ENCODE peak calls at places on chromosome 13, in four cellular contexts. One of them, this sample, is unnamed.
A peak's percentile ranks its signal among the peaks of the same experiment; 100 is the strongest.

GRCh38 chr13:34179481-34179880 is 361.5 kb downstream of the RFC3 start:
- DNase-seq in HepG2: no peak
- DNase-seq in K562: no peak
- DNase-seq in GM12878: no peak
- DNase-seq in this sample: no peak

GRCh38 chr13:83622422-83622784 is 259.9 kb downstream of the SLITRK1 start:
- DNase-seq in HepG2: no peak
- DNase-seq in K562: no peak
- DNase-seq in GM12878: no peak
- DNase-seq in this sample: no peak

GRCh38 chr13:40648841-40649240 is 17.6 kb downstream of the FOXO1 start:
- DNase-seq in HepG2: no peak
- DNase-seq in K562: no peak
- DNase-seq in GM12878: no peak
- DNase-seq in this sample: no peak

GRCh38 chr13:46168341-46168740 is 13.6 kb downstream of the LCP1 start:
- DNase-seq in HepG2: no peak
- DNase-seq in K562: no peak
- DNase-seq in GM12878: no peak
- DNase-seq in this sample: no peak

GRCh38 chr13:108212901-108213300 is 2.4 kb downstream of the LIG4 start:
- DNase-seq in HepG2: no peak
- DNase-seq in K562: no peak
- DNase-seq in GM12878: no peak
- DNase-seq in this sample: no peak

GRCh38 chr13:96851856-96852255 is 142.4 kb downstream of the OXGR1 start:
- DNase-seq in HepG2: no peak
- DNase-seq in K562: no peak
- DNase-seq in GM12878: no peak
- DNase-seq in this sample: no peak

GRCh38 chr13:109381546-109382180 is 404.7 kb downstream of the IRS2 start:
- DNase-seq in HepG2: no peak
- DNase-seq in K562: no peak
- DNase-seq in GM12878: no peak
- DNase-seq in this sample: no peak

GRCh38 chr13:47826481-47826880 is 174.6 kb downstream of the SUCLA2 start:
- DNase-seq in HepG2: no peak
- DNase-seq in K562: no peak
- DNase-seq in GM12878: no peak
- DNase-seq in this sample: no peak

GRCh38 chr13:40389081-40389641 is 277.3 kb downstream of the FOXO1 start:
- DNase-seq in HepG2: no peak
- DNase-seq in K562: no peak
- DNase-seq in GM12878: peak; percentile 4
- DNase-seq in this sample: no peak

GRCh38 chr13:80654638-80655249 is 313.8 kb upstream of the SPRY2 start:
- DNase-seq in HepG2: no peak
- DNase-seq in K562: no peak
- DNase-seq in GM12878: no peak
- DNase-seq in this sample: no peak

GRCh38 chr13:74443623-74444022 is 309.4 kb upstream of the KLF12 start:
- DNase-seq in HepG2: no peak
- DNase-seq in K562: no peak
- DNase-seq in GM12878: no peak
- DNase-seq in this sample: no peak

GRCh38 chr13:64347662-64348061 is 2882.5 kb downstream of the PCDH9 start:
- DNase-seq in HepG2: no peak
- DNase-seq in K562: no peak
- DNase-seq in GM12878: no peak
- DNase-seq in this sample: no peak

GRCh38 chr13:52665325-52665724 is 12.7 kb downstream of the SUGT1 start:
- DNase-seq in HepG2: peak; percentile 15
- DNase-seq in K562: peak; percentile 8
- DNase-seq in GM12878: no peak
- DNase-seq in this sample: no peak

GRCh38 chr13:58004761-58005160 is 373.2 kb downstream of the PCDH17 start:
- DNase-seq in HepG2: no peak
- DNase-seq in K562: no peak
- DNase-seq in GM12878: no peak
- DNase-seq in this sample: no peak

GRCh38 chr13:46804391-46804815 is 7.4 kb upstream of the ESD start:
- DNase-seq in HepG2: peak; percentile 9
- DNase-seq in K562: no peak
- DNase-seq in GM12878: no peak
- DNase-seq in this sample: no peak

GRCh38 chr13:83691966-83692365 is 190.3 kb downstream of the SLITRK1 start:
- DNase-seq in HepG2: no peak
- DNase-seq in K562: no peak
- DNase-seq in GM12878: no peak
- DNase-seq in this sample: no peak

GRCh38 chr13:76953921-76954320 is 5.6 kb downstream of the ACOD1 start:
- DNase-seq in HepG2: no peak
- DNase-seq in K562: no peak
- DNase-seq in GM12878: no peak
- DNase-seq in this sample: no peak

GRCh38 chr13:31012285-31013024 is 80.0 kb downstream of the TEX26 start:
- DNase-seq in HepG2: peak; percentile 3
- DNase-seq in K562: no peak
- DNase-seq in GM12878: no peak
- DNase-seq in this sample: no peak

GRCh38 chr13:61136515-61136914 is 279.1 kb downstream of the PCDH20 start:
- DNase-seq in HepG2: no peak
- DNase-seq in K562: no peak
- DNase-seq in GM12878: no peak
- DNase-seq in this sample: no peak

DNA sequence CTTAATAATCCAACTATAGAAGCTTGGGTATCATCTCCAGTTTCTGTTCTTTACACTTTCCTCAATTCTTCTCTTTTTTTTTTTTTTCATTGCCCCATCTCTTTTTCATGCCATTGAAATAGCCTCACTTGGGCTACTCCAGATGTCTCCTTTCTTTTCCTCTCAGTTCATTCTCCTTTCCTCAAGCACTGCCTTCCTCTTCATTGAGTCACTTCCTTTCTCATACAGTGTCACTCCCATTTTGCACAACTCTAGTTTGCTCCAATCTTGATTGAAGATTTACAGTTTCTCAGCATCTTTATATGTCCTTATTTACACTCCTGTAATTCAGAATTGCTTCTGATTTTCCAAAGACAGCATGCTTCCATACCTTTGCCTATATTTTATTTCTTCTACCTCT is 61.3 kb downstream of the IPO5 start:
- DNase-seq in HepG2: no peak
- DNase-seq in K562: no peak
- DNase-seq in GM12878: no peak
- DNase-seq in this sample: no peak
- TF ChIP-seq TARDBP in HepG2: no peak
- TF ChIP-seq TARDBP in K562: no peak
- TF ChIP-seq TARDBP in GM12878: no peak
- TF ChIP-seq TARDBP in this sample: no peak

DNA sequence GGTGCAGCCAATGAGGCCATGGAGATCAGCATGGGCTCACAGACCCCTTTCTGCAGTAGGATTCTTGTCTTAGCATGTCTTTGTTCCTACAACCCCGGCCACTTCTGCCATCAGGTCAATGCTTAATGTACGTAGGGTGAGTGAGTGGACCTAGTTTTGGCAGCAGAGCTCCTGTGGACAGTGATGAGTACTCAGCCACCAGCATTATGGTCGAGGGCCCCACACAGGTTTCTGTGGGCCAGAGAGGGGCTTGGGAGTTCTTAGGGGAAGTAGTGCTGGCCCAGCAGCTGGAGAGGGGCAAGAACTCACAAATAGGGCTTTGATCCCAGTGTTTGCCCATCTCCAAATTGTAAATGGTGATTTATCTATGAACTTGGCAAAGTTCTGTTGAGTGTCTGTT is 184.9 kb downstream of the MTUS2 start:
- DNase-seq in HepG2: no peak
- DNase-seq in K562: no peak
- DNase-seq in GM12878: no peak
- DNase-seq in this sample: no peak
- TF ChIP-seq TARDBP in HepG2: no peak
- TF ChIP-seq TARDBP in K562: no peak
- TF ChIP-seq TARDBP in GM12878: no peak
- TF ChIP-seq TARDBP in this sample: no peak

GRCh38 chr13:19050901-19051300 is 130.7 kb downstream of the TUBA3C start:
- DNase-seq in HepG2: no peak
- DNase-seq in K562: no peak
- DNase-seq in GM12878: no peak
- DNase-seq in this sample: no peak
- TF ChIP-seq TARDBP in HepG2: no peak
- TF ChIP-seq TARDBP in K562: no peak
- TF ChIP-seq TARDBP in GM12878: no peak
- TF ChIP-seq TARDBP in this sample: no peak

DNA sequence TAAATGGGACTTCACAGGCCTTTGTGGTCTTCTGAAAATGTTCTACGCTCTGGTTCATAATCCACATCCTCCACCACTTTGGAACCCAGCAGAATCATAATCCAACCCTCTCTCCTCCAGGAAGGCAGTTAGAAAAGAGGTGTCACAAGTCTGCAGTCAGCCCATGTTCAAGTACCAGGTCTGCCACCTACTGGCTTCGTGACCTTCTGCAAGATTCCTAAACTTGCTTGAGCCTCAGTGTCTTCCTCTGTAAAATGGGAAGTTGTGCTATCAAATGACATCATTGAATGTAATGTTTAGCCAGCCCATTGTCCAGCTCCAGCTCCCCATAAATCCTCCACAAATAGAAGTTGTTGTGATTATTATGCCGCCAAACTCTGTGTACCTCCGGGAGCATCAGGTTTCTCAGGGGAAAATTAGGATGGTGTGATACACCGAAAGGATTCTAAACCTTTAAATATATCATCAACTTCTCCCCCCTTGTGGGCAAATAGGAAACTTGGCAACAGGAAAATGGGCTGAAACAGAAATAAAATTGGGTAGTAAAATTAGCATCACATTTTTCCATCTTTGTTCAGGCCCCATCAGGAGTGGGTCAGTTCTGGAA is 109.7 kb downstream of the NUFIP1 start:
- DNase-seq in HepG2: no peak
- DNase-seq in K562: no peak
- DNase-seq in GM12878: peak; percentile 8
- DNase-seq in this sample: no peak
- TF ChIP-seq TARDBP in HepG2: no peak
- TF ChIP-seq TARDBP in K562: no peak
- TF ChIP-seq TARDBP in GM12878: no peak
- TF ChIP-seq TARDBP in this sample: no peak

DNA sequence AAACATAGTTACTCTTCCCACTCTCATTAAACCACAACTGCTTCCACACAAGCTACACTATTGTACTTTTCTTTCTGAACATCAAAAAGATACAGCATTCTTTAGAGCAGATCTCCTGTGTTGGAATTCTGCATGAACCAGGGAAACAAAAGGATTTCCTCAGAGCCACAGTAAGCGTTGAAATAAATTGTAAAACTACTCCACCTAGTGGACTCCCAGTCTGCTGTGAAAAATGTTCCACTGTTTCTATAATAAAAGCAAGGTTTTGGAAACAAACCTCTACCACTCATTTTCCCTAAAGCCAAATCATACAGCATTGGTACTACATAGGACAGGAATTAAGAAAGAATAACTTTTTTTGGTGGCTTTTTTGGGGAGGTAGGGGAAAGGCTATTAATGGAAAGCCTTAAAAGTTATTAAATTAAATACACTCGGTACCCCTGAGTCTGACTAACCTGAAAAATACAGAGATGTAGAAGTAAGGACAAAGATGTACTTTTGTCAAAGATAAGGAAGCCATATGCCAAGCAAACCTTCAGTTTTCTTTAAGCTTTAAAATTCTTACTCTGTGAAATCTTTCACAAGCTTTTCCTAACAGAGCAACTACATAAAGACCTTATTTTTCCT is 19.3 kb downstream of the NUFIP1 start:
- DNase-seq in HepG2: peak; percentile 49
- DNase-seq in K562: no peak
- DNase-seq in GM12878: no peak
- DNase-seq in this sample: peak; percentile 51
- TF ChIP-seq TARDBP in HepG2: no peak
- TF ChIP-seq TARDBP in K562: no peak
- TF ChIP-seq TARDBP in GM12878: no peak
- TF ChIP-seq TARDBP in this sample: no peak

GRCh38 chr13:32432856-32433255 is 4.9 kb upstream of the N4BP2L1 start:
- DNase-seq in HepG2: peak; percentile 49
- DNase-seq in K562: no peak
- DNase-seq in GM12878: no peak
- DNase-seq in this sample: no peak
- TF ChIP-seq TARDBP in HepG2: no peak
- TF ChIP-seq TARDBP in K562: no peak
- TF ChIP-seq TARDBP in GM12878: no peak
- TF ChIP-seq TARDBP in this sample: no peak

This sample was measured in HEK293T.